ENCODE peak calls at places on chromosomes 4 and X, in ten cellular contexts. D is A549, N is uterus, B is body of pancreas, F is sigmoid colon, Q is HCT116, U is adrenal gland, R is testis, P is ovary, W is heart left ventricle. M is an unnamed sample.

GRCh38 chrX:136047001-136047642 is 61.9 kb downstream of the SLC9A6 start:
- DNase-seq in D (no peak), W (no peak), R (no peak), F (no peak), N (no peak), U (no peak), B (no peak), Q (no peak), P (no peak), M (no peak)

GRCh38 chrX:85851418-85851817 is 195.9 kb downstream of the CHM start:
- DNase-seq in P (no peak), B (peak; percentile 15), Q (peak; percentile 8), N (no peak), D (peak; percentile 0), W (no peak), R (peak; percentile 15), F (no peak), U (no peak), M (peak; percentile 58)

GRCh38 chr4:25970691-25971427 is 56.8 kb downstream of the SMIM20 start:
- DNase-seq in N (no peak), Q (no peak), U (no peak), F (no peak), B (peak; percentile 41), R (no peak), D (no peak), W (no peak), P (no peak), M (no peak)

GRCh38 chr4:14345356-14345775 is 656.9 kb upstream of the CPEB2 start:
- DNase-seq in R (no peak), U (no peak), Q (no peak), B (peak; percentile 21), N (no peak), P (no peak), F (no peak), W (no peak), D (no peak), M (no peak)

GRCh38 chr4:47913858-47914218 is 545 bp downstream of the NFXL1 start:
- DNase-seq in B (peak; percentile 45), Q (no peak), U (peak; percentile 17), P (peak; percentile 64), D (peak; percentile 6), R (peak; percentile 45), N (peak; percentile 35), W (peak; percentile 25), F (peak; percentile 69), M (peak; percentile 93)

GRCh38 chrX:121987163-121987562 is 939.8 kb downstream of the GLUD2 start:
- DNase-seq in B (no peak), N (no peak), U (no peak), D (no peak), R (no peak), W (no peak), P (no peak), Q (no peak), F (no peak), M (no peak)

GRCh38 chrX:19515615-19516105 is 352 bp upstream of the MAP3K15 start:
- DNase-seq in D (peak; percentile 14), Q (no peak), F (no peak), N (no peak), U (peak; percentile 46), P (peak; percentile 58), B (no peak), R (no peak), W (no peak), M (peak; percentile 47)

GRCh38 chr4:25020240-25020639 is 10.5 kb downstream of the LGI2 start:
- DNase-seq in W (no peak), N (no peak), F (no peak), R (no peak), B (no peak), Q (no peak), P (no peak), U (no peak), D (peak; percentile 16), M (no peak)

DNA sequence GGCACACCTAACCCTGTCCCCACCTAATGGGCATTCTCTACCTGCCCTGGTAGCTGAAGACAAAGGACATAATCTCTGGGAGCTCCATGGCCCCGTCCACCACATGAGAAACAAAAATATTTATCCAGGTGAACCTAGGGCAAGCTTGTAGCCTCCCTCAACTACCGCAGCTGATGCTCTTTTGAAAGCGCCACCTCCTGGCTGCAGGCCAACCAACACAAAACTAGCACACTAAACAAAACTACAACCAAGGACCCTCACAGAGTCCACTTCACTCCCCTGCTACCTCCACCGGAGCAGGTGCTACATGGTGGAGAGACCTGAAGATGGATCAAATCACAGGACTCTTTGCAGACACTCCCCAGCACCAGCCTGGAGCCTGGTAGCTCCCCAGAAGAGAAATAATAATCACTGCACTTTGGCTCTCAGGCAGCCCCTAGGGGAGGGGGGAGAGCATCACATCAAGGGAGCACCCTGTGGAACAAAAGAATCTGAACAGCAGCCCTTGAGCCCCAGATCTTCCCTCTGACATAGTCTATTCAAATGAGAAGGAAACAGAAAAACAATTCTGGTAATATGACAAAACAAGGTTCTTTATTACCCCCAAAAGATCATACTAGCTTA is 111.3 kb upstream of the ATP8A1 start:
- DNase-seq in N (no peak), B (no peak), F (no peak), R (peak; percentile 19), P (no peak), W (no peak), Q (no peak), D (no peak), U (no peak), M (no peak)
- TF ChIP-seq CTCF in N (no peak), B (no peak), F (no peak), R (no peak), P (no peak), W (no peak), Q (no peak), D (no peak), U (no peak), M (no peak)

DNA sequence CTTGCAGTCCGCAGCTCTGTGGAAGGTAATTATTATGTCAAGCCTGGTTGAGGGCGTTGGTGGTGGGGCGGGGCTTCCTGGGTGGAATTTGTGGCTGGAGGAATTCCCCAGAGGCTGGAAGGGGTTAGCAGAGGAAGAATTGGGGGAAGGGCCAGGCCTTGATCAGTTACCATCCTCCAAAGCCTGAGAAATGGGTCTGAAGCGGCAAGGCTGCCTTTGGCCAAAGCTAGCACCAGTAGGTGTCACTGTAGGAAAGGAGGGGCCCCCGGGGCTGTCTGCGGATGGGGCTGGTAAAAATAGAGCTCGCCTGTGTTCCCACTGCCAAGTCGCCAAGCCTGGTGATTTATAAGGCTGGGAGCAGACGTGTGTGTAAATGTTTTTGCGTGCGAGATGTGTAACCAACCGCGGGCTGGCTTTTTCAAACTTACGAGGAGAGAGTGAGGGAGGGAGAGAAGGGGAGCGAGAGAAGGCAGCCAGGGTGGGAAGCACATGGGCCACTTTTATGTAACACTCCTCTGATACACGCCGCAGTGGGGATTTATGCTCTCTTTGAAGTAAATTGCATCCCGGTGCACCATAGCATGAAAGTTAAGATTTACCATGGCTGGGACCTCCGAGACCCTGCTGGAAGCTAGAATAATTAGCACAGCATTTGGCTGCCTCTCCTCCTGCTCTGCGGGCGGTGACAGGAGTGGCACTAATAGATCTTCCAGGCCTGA is 366.9 kb downstream of the BCOR start:
- DNase-seq in U (peak; percentile 83), B (peak; percentile 77), W (peak; percentile 72), F (peak; percentile 94), D (peak; percentile 72), N (peak; percentile 87), P (peak; percentile 72), Q (no peak), R (peak; percentile 45), M (peak; percentile 85)
- TF ChIP-seq POLR2A in U (no peak), B (no peak), W (no peak), F (no peak), D (no peak), N (no peak), P (no peak), Q (no peak), R (no peak), M (no peak)

GRCh38 chr4:17565846-17566245 is 11.2 kb upstream of the LAP3 start:
- DNase-seq in Q (no peak), P (no peak), W (no peak), B (no peak), D (no peak), N (no peak), R (no peak), U (no peak), F (no peak), M (no peak)
- H3K4me3 ChIP-seq in Q (no peak overlapping the region), P (no peak overlapping the region), W (no peak overlapping the region), B (no peak overlapping the region), D (no peak overlapping the region), N (no peak overlapping the region), R (no peak overlapping the region), U (no peak overlapping the region), F (no peak overlapping the region), M (no peak overlapping the region)

GRCh38 chr4:132619968-132620367 is 529.1 kb upstream of the PCDH10 start:
- DNase-seq in U (no peak), Q (no peak), P (no peak), W (no peak), N (no peak), D (no peak), B (no peak), F (no peak), R (no peak), M (no peak)

DNA sequence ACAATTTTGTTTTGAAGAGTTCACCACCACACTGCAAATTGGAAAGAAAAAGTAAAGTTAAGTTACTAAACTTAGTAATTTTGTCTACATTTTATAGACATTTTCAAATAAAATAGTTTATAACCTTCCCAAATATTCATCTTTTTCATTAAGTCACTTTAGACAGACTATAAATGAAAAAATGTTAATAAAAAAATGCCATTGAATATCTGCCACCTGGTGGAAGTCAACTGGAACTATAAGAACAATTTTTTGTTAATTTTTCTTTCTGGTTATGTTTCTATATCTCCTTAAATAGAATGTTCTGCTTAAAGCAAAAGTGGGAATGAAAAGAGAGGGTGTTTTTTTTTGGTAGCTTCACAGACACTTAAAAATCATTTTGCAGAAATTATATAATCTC is 534.4 kb upstream of the PCDH10 start:
- DNase-seq in B (no peak), P (no peak), D (no peak), W (no peak), Q (no peak), U (no peak), N (no peak), R (no peak), F (no peak), M (no peak)
- TF ChIP-seq CTCF in B (no peak), P (no peak), D (no peak), W (peak; percentile 16), Q (peak; percentile 31), U (no peak), N (no peak), R (no peak), F (no peak), M (no peak)

GRCh38 chrX:107712231-107713204 is 63.1 kb downstream of the TSC22D3 start:
- DNase-seq in F (peak; percentile 76), U (no peak), R (peak; percentile 18), N (peak; percentile 57), B (no peak), P (no peak), D (no peak), W (no peak), Q (no peak), M (peak; percentile 45)
- TF ChIP-seq POLR2A in F (no peak), U (peak; percentile 47), R (no peak), N (peak; percentile 14), B (peak; percentile 38), P (peak; percentile 38), D (no peak), W (no peak), Q (no peak), M (peak; percentile 34)

M was measured in spleen.